ENCODE peak calls at places on chromosomes 5 and 9, in seven cellular contexts. Y is CD8-positive, alpha-beta T cell; C is lower lobe of right lung; U is glutamatergic neuron; F is fibroblast of the aortic adventitia; E is AG09309; G is AG10803. Z is an unnamed sample.

GRCh38 chr5:157172408-157172807 is 6.3 kb upstream of the GARIN3 start:
- DNase-seq in Y (peak), E (no peak), F (no peak), C (no peak), G (no peak), U (no peak), Z (peak)

GRCh38 chr9:23326597-23326996 is 499.4 kb downstream of the ELAVL2 start:
- DNase-seq in F (no peak), E (no peak), U (no peak), Y (no peak), G (no peak), C (no peak), Z (no peak)

GRCh38 chr9:93829271-93830223 is 125.6 kb downstream of the BARX1 start:
- DNase-seq in Y (no peak), C (no peak), U (no peak), G (no peak), F (no peak), E (no peak), Z (peak)

GRCh38 chr9:136769710-136770191 is 5.4 kb upstream of the LCN15 start:
- DNase-seq in F (no peak), G (no peak), Y (peak), C (no peak), U (peak), E (no peak), Z (peak)

GRCh38 chr9:135526089-135526729 is 5.0 kb downstream of the LCN1 start:
- DNase-seq in Y (no peak), G (no peak), F (no peak), E (no peak), U (no peak), C (peak), Z (no peak)

GRCh38 chr9:111952559-111952958 is 55.9 kb downstream of the UGCG start:
- DNase-seq in F (peak), C (no peak), G (peak), U (no peak), Y (no peak), E (peak), Z (no peak)

GRCh38 chr9:89935791-89936190 is 331.0 kb downstream of the GADD45G start:
- DNase-seq in U (no peak), Y (no peak), G (no peak), E (no peak), C (no peak), F (peak), Z (no peak)

GRCh38 chr5:17219006-17219422 is 1.6 kb downstream of the BASP1 start:
- DNase-seq in C (no peak), G (no peak), E (no peak), U (peak), Y (no peak), F (no peak), Z (peak)

GRCh38 chr5:136089804-136090203 is 42.8 kb upstream of the SMAD5 start:
- DNase-seq in E (no peak), Y (no peak), U (no peak), G (no peak), F (no peak), C (no peak), Z (no peak)

GRCh38 chr9:104503440-104503839 is 623 bp upstream of the OR13F1 start:
- DNase-seq in Y (no peak), E (no peak), U (no peak), G (no peak), C (no peak), F (no peak), Z (no peak)

GRCh38 chr9:95689669-95690068 is 172.9 kb upstream of the PTCH1 start:
- DNase-seq in Y (no peak), C (no peak), E (no peak), U (no peak), F (no peak), G (no peak), Z (no peak)

GRCh38 chr9:110276827-110277226 is 20.5 kb upstream of the TXN start:
- DNase-seq in C (no peak), G (no peak), Y (no peak), U (no peak), F (no peak), E (no peak), Z (no peak)

GRCh38 chr5:146336197-146336596 is 2.4 kb upstream of the POU4F3 start:
- DNase-seq in Y (no peak), G (no peak), E (no peak), U (no peak), C (no peak), F (no peak), Z (no peak)

GRCh38 chr5:77400645-77401044 is 91.5 kb downstream of the WDR41 start:
- DNase-seq in U (no peak), G (peak), E (peak), Y (no peak), C (no peak), F (no peak), Z (no peak)

GRCh38 chr5:79464695-79465332 is 49.1 kb downstream of the HOMER1 start:
- DNase-seq in F (peak), U (no peak), E (no peak), Y (no peak), C (no peak), G (peak), Z (peak)

GRCh38 chr5:14415516-14416074 is 166.0 kb upstream of the OTULINL start:
- DNase-seq in U (no peak), E (no peak), C (no peak), G (no peak), Y (no peak), F (no peak), Z (no peak)

GRCh38 chr5:133369161-133369783 is 243.1 kb downstream of the FSTL4 start:
- DNase-seq in U (no peak), E (no peak), Y (no peak), C (no peak), F (no peak), G (no peak), Z (no peak)

GRCh38 chr5:174581483-174581882 is 142.9 kb upstream of the MSX2 start:
- DNase-seq in F (no peak), G (no peak), Y (no peak), U (peak), E (no peak), C (no peak), Z (no peak)

GRCh38 chr9:36997414-36997813 is 36.7 kb downstream of the PAX5 start:
- DNase-seq in G (peak), Y (no peak), E (no peak), U (no peak), F (no peak), C (no peak), Z (no peak)

GRCh38 chr9:110752766-110753165 is 84.2 kb downstream of the MUSK start:
- DNase-seq in C (no peak), F (peak), U (no peak), E (peak), Y (no peak), G (peak), Z (no peak)

GRCh38 chr5:27038476-27038875 is at the start of gene CDH9:
- DNase-seq in Y (no peak), C (no peak), E (no peak), U (peak), F (no peak), G (no peak), Z (no peak)

GRCh38 chr5:85049020-85049419 is 664.3 kb upstream of the EDIL3 start:
- DNase-seq in Y (no peak), G (peak), E (no peak), U (peak), F (peak), C (no peak), Z (no peak)

GRCh38 chr5:92838253-92838652 is 742.8 kb downstream of the NR2F1-AS1 start:
- DNase-seq in F (no peak), E (no peak), C (no peak), U (no peak), Y (no peak), G (no peak), Z (peak)

GRCh38 chr9:75185585-75186170 is 97.4 kb downstream of the OSTF1 start:
- DNase-seq in F (peak), U (peak), G (peak), C (peak), E (no peak), Y (peak), Z (peak)

GRCh38 chr9:123724211-123724831 is 205.6 kb downstream of the DENND1A start:
- DNase-seq in Y (no peak), G (peak), C (no peak), U (no peak), E (peak), F (peak), Z (no peak)

GRCh38 chr9:86009133-86009532 is 68.2 kb downstream of the NAA35 start:
- DNase-seq in E (no peak), Y (no peak), F (no peak), G (no peak), C (no peak), U (no peak), Z (no peak)

GRCh38 chr5:151086192-151086869 is 5.5 kb upstream of the TNIP1 start:
- DNase-seq in G (no peak), F (no peak), Y (no peak), U (no peak), E (no peak), C (no peak), Z (no peak)

GRCh38 chr9:98768344-98768743 is 28.0 kb downstream of the ANKS6 start:
- DNase-seq in F (no peak), Y (no peak), G (no peak), E (no peak), C (no peak), U (no peak), Z (no peak)

GRCh38 chr5:134055015-134055414 is 50.2 kb upstream of the VDAC1 start:
- DNase-seq in U (no peak), C (no peak), Y (no peak), E (no peak), G (no peak), F (no peak), Z (no peak)

GRCh38 chr5:927172-928015 is 34.7 kb downstream of the TRIP13 start:
- DNase-seq in F (no peak), U (no peak), C (no peak), Y (no peak), E (no peak), G (no peak), Z (no peak)

GRCh38 chr5:93250431-93250830 is 330.6 kb downstream of the NR2F1-AS1 start:
- DNase-seq in E (no peak), F (peak), Y (no peak), G (no peak), U (no peak), C (no peak), Z (no peak)

GRCh38 chr5:171484460-171484899 is 65.0 kb downstream of the FGF18 start:
- DNase-seq in G (peak), U (no peak), C (no peak), Y (peak), F (peak), E (no peak), Z (peak)

GRCh38 chr5:39138892-39139291 is 64.7 kb upstream of the RICTOR start:
- DNase-seq in E (peak), U (no peak), F (peak), G (peak), C (no peak), Y (no peak), Z (no peak)

GRCh38 chr5:111227805-111228204 is 3.6 kb downstream of the CAMK4 start:
- DNase-seq in C (no peak), E (peak), F (peak), Y (peak), G (peak), U (no peak), Z (no peak)

GRCh38 chr5:127650022-127650421 is 1.1 kb downstream of the CTXN3 start:
- DNase-seq in Y (no peak), E (no peak), F (peak), U (no peak), G (no peak), C (no peak), Z (no peak)

GRCh38 chr5:91263898-91264297 is 119.2 kb downstream of the ARRDC3 start:
- DNase-seq in G (no peak), F (no peak), Y (no peak), U (no peak), E (no peak), C (no peak), Z (no peak)

GRCh38 chr5:69136296-69136695 is 30.7 kb upstream of the CCNB1 start:
- DNase-seq in G (peak), E (no peak), Y (no peak), U (no peak), C (no peak), F (no peak), Z (peak)

GRCh38 chr9:69089082-69089481 is 53.5 kb downstream of the FXN start:
- DNase-seq in G (no peak), Y (no peak), F (no peak), E (no peak), U (no peak), C (no peak), Z (no peak)

GRCh38 chr9:69086769-69087168 is 51.2 kb downstream of the FXN start:
- DNase-seq in E (no peak), U (no peak), F (no peak), G (no peak), Y (no peak), C (no peak), Z (no peak)

GRCh38 chr9:69086312-69086711 is 50.8 kb downstream of the FXN start:
- DNase-seq in Y (no peak), G (no peak), C (no peak), E (no peak), F (no peak), U (no peak), Z (no peak)

GRCh38 chr9:69083321-69083720 is 47.8 kb downstream of the FXN start:
- DNase-seq in Y (no peak), F (no peak), U (no peak), C (no peak), G (no peak), E (no peak), Z (no peak)

DNA sequence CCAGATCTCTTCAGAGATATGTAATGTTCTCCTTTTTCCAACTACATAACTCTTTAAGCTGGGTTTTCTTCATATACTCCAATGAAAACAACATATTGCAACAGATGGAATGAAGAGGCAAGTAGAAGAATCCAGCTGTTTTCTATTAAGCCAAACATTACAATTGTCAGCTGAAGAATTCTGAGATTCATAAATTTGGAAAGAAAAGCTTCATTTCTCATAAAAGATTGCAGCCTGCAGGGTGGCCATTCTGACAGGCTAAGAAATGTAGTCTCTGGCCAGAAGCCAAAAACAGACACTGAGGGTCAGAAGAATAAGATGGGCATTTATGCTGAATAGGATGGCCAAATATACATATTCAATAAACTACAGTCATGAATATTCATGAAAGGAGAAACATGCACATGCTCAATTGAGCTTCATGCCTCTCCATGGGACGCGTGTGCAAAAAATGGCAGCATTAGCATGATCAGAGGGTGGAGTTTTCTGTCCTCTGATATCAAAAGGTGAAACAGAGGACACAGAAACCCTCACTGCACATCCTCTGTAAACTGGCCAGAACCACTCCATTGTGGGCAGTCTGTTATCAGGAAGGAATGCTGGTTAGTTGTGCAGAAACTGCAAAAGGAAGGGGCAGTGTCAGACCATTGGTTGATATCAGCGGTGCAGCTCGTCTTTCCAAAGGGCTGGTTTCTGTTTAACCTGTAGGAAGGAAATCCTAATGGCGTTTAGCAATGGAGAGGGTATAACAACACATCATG is 50.2 kb downstream of the FXN start:
- DNase-seq in Y (no peak), G (peak), E (peak), U (no peak), F (peak), C (no peak), Z (no peak)
- TF ChIP-seq CTCF in Y (no peak), G (no peak), E (peak), U (no peak), F (no peak), C (no peak), Z (no peak)

DNA sequence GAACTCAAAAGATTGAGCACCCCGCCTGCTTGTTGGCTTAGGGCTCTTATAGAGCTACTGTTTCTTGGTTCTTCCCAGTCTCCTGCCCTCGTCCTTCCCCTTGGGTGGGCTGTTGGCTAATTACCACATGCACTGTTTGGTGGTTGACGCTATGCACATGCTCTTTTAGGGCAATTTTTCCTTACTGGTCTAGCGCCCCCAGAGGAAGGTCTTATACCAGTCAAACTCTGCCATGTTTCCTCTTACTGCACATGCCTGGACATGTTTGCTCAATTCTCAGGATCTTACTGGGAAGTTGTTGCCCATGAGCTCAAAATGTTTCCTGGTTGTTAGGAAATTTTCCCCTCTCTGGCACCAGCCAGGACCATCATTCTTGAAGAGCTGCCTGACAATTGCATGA is 101.9 kb downstream of the SLC28A3 start:
- DNase-seq in E (no peak), U (no peak), F (no peak), Y (no peak), G (peak), C (no peak), Z (no peak)
- TF ChIP-seq CTCF in E (peak), U (no peak), F (peak), Y (no peak), G (peak), C (no peak), Z (no peak)

GRCh38 chr5:71762826-71763225 is 43.8 kb downstream of the CARTPT start:
- DNase-seq in U (no peak), F (no peak), E (no peak), Y (no peak), C (no peak), G (no peak), Z (no peak)

GRCh38 chr5:71752441-71753190 is 33.5 kb downstream of the CARTPT start:
- DNase-seq in Y (no peak), U (no peak), G (no peak), E (no peak), F (no peak), C (no peak), Z (no peak)

DNA sequence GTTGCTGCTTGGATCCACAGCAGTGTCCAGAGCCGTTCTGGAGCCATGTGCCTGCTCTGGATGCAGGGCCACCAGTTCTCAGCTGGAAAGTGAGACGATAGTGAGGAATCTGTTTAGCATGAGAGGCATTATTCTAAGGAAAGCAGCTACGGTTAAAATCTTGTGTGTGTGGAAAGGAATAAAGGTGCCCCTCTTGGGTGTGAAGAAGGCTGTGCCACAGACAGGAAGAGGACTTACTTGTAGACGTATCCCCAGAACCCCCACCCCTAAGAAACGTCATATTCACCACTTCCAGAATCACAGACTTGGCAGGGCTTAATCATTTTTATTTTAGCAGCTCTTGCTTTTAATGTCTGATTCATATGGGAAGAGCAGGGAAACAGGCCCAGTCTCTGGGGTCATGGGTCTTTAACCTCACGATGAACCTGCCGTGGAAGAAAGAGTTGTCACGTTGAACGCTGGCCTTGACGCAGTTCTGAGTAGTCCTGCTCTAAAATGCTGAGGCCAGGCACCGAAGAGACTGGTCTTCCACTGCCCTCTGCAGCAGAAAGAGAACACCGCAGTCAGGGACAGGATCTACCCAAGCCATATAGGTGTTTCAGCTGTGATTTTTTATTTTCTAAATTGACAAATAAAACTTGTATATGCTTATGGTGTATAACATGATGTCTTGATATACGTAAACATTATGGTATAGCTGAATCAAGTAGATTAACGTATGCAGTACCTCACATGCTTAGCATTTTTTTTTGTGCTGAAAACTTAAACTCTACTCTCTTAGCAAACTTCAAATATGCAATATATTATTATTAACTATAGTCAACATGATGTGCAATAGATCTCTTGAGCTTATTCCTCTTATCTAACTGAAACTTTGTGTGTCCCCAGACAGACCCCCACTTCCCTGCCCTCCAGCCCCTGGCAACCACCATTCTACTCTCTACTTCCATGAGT is 38.8 kb downstream of the CARTPT start:
- DNase-seq in U (peak), C (no peak), Y (peak), F (peak), E (peak), G (peak), Z (peak)
- TF ChIP-seq CTCF in U (peak), C (peak), Y (no peak), F (peak), E (peak), G (peak), Z (peak)

DNA sequence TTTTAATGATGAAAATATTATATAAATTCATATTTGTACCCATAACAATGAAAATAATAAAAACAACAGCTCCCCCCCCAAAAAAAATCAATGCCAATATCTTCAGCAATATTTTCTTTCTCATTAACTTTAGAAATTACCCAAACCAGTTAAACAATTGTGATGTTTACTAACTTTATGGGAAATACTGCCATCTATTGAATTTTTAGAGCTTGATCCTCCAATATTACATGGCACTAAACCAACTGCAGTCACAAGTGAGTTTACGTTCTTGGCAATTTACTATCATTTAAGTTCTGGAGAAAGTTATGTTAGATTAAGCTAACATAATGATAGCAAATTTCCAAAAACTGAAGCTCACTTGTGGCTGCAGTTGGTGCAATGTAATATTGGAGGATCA is 379.6 kb downstream of the CDH18 start:
- DNase-seq in C (no peak), E (no peak), G (no peak), F (peak), Y (no peak), U (no peak), Z (no peak)
- TF ChIP-seq CTCF in C (no peak), E (no peak), G (no peak), F (peak), Y (no peak), U (no peak), Z (no peak)